ENCODE peak calls at places on chromosomes 6 and 20, in four cellular contexts. H is brain microvascular endothelial cell; U is MM.1S; R is CD8-positive, alpha-beta T cell. M is an unnamed sample.

GRCh38 chr20:2149507-2149906 is 47.9 kb downstream of the STK35 start:
- DNase-seq in H (no peak), U (no peak), R (no peak), M (no peak)

GRCh38 chr20:2859330-2860121 is 13.8 kb upstream of the PTPRA start:
- DNase-seq in H (no peak), U (no peak), R (no peak), M (peak)

GRCh38 chr20:3716195-3716834 is 3.9 kb upstream of the SIGLEC1 start:
- DNase-seq in H (peak), U (peak), R (no peak), M (peak)

GRCh38 chr6:106894978-106895702 is 79.4 kb downstream of the CD24 start:
- DNase-seq in H (no peak), U (no peak), R (no peak), M (no peak)

GRCh38 chr6:109471105-109471810 is 11.8 kb downstream of the ZBTB24 start:
- DNase-seq in H (no peak), U (no peak), R (no peak), M (no peak)

GRCh38 chr6:142735182-142735581 is 209.8 kb downstream of the HIVEP2 start:
- DNase-seq in H (no peak), U (no peak), R (no peak), M (no peak)

GRCh38 chr6:56802570-56802969 is 152.3 kb upstream of the BEND6 start:
- DNase-seq in H (peak), U (no peak), R (no peak), M (no peak)

GRCh38 chr6:24766685-24767462 is 7.9 kb upstream of the GMNN start:
- DNase-seq in H (no peak), U (peak), R (no peak), M (peak)

GRCh38 chr6:134391221-134391620 is 73.3 kb upstream of the SGK1 start:
- DNase-seq in H (no peak), U (no peak), R (no peak), M (no peak)

GRCh38 chr6:107443066-107443903 is 16.1 kb downstream of the PDSS2 start:
- DNase-seq in H (peak), U (no peak), R (no peak), M (no peak)

GRCh38 chr6:95094751-95095150 is 482.6 kb upstream of the MANEA start:
- DNase-seq in H (peak), U (no peak), R (no peak), M (no peak)

GRCh38 chr20:15857131-15857784 is 716.0 kb downstream of the KIF16B start:
- DNase-seq in H (no peak), U (no peak), R (no peak), M (no peak)

GRCh38 chr6:125231133-125231532 is 70.6 kb downstream of the HDDC2 start:
- DNase-seq in H (no peak), U (no peak), R (no peak), M (no peak)

GRCh38 chr20:24148372-24148771 is 159.8 kb upstream of the GGTLC1 start:
- DNase-seq in H (peak), U (peak), R (no peak), M (no peak)

GRCh38 chr6:15077006-15077405 is 168.9 kb upstream of the JARID2 start:
- DNase-seq in H (peak), U (no peak), R (no peak), M (no peak)

GRCh38 chr20:8293791-8294190 is 161.7 kb downstream of the PLCB1 start:
- DNase-seq in H (no peak), U (no peak), R (no peak), M (no peak)

GRCh38 chr6:49370518-49370917 is 92.5 kb downstream of the MMUT start:
- DNase-seq in H (no peak), U (no peak), R (no peak), M (no peak)

GRCh38 chr6:21870071-21870729 is 276.6 kb downstream of the SOX4 start:
- DNase-seq in H (no peak), U (no peak), R (no peak), M (no peak)

GRCh38 chr6:129104131-129104530 is 221.2 kb downstream of the LAMA2 start:
- DNase-seq in H (no peak), U (no peak), R (no peak), M (no peak)

GRCh38 chr6:43495409-43495941 is 14.7 kb downstream of the LRRC73 start:
- DNase-seq in H (no peak), U (no peak), R (no peak), M (no peak)

GRCh38 chr6:169722362-169723199 is 1.7 kb downstream of the PHF10 start:
- DNase-seq in H (peak), U (peak), R (peak), M (peak)

GRCh38 chr20:23857954-23858565 is 21.5 kb downstream of the CST5 start:
- DNase-seq in H (no peak), U (no peak), R (no peak), M (no peak)

GRCh38 chr6:13447949-13448724 is 39.3 kb downstream of the GFOD1 start:
- DNase-seq in H (no peak), U (no peak), R (no peak), M (no peak)
- TF ChIP-seq CTCF in H (no peak), U (no peak), R (no peak), M (no peak)

GRCh38 chr6:146111864-146112263 is 83.0 kb downstream of the GRM1 start:
- DNase-seq in H (no peak), U (no peak), R (no peak), M (no peak)
- TF ChIP-seq CTCF in H (no peak), U (no peak), R (no peak), M (no peak)

GRCh38 chr20:50067461-50067860 is 45.5 kb downstream of the UBE2V1 start:
- DNase-seq in H (no peak), U (no peak), R (no peak), M (no peak)

GRCh38 chr20:50073500-50073899 is 39.5 kb downstream of the UBE2V1 start:
- DNase-seq in H (no peak), U (no peak), R (no peak), M (no peak)

GRCh38 chr20:50068041-50068651 is 44.8 kb downstream of the UBE2V1 start:
- DNase-seq in H (no peak), U (no peak), R (no peak), M (no peak)

GRCh38 chr20:50071039-50071888 is 41.7 kb downstream of the UBE2V1 start:
- DNase-seq in H (peak), U (peak), R (peak), M (peak)

DNA sequence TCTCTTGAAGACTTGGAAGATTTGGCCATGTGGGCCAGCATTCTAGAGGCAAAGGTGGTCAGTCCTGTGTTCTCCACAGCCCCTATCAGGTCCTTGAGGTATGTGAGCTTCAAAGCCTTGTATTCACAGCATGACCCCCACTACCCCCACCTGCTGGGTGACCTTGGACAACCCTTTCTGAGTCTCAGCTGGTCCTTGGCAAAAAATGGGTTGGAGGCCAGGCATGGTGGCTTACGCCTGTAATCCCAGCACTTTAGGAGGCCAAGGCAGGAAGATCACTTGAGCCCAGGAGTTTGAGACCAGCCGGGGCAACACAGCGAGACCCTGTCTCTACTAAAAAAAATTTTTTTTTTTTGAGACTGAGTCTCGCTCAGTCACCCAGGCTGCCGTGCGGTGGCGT is 42.6 kb downstream of the UBE2V1 start:
- DNase-seq in H (no peak), U (peak), R (no peak), M (no peak)
- TF ChIP-seq CTCF in H (peak), U (peak), R (no peak), M (no peak)

GRCh38 chr20:52630138-52630537 is 342.0 kb upstream of the TSHZ2 start:
- DNase-seq in H (no peak), U (no peak), R (no peak), M (no peak)
- TF ChIP-seq CTCF in H (no peak), U (no peak), R (no peak), M (no peak)

GRCh38 chr20:56467969-56468316 is 484 bp upstream of the RTF2 start:
- DNase-seq in H (no peak), U (no peak), R (no peak), M (no peak)
- TF ChIP-seq CTCF in H (no peak), U (no peak), R (no peak), M (no peak)